ENCODE peak calls at places on chromosomes 2 and 18, in seven cellular contexts. B is GM20000; P is activated CD4-positive, alpha-beta T cell treated with anti-CD3 and anti-CD28 coated beads, Interleukin-2, amount 10 ng/mL, durations not matched to agents 7 days and 5 days; Y is HCEC 1CT; I is NCI-H1930; A is H54; D is colonic mucosa. H is an unnamed sample.

GRCh38 chr18:4839639-4840038 is 357.4 kb downstream of the AKAIN1 start:
- DNase-seq in B (no peak), P (no peak), Y (no peak), I (no peak), A (no peak), D (no peak), H (no peak)

GRCh38 chr2:179551545-179552045 is 287.0 kb upstream of the SESTD1 start:
- DNase-seq in B (no peak), P (no peak), Y (no peak), I (no peak), A (no peak), D (no peak), H (no peak)

GRCh38 chr2:55518846-55519167 is 711 bp upstream of the CFAP36 start:
- DNase-seq in B (peak; percentile 25), P (peak; percentile 17), Y (no peak), I (no peak), A (no peak), D (no peak), H (peak; percentile 35)

GRCh38 chr18:75269140-75269676 is 58.6 kb downstream of the TSHZ1 start:
- DNase-seq in B (no peak), P (no peak), Y (no peak), I (no peak), A (no peak), D (no peak), H (no peak)

GRCh38 chr2:57842531-57842930 is 204.1 kb upstream of the VRK2 start:
- DNase-seq in B (no peak), P (no peak), Y (peak; percentile 86), I (no peak), A (no peak), D (no peak), H (peak; percentile 66)

GRCh38 chr2:15241208-15241607 is 319.9 kb downstream of the NBAS start:
- DNase-seq in B (no peak), P (no peak), Y (no peak), I (no peak), A (no peak), D (no peak), H (no peak)

GRCh38 chr2:127709336-127709735 is 8.0 kb downstream of the SFT2D3 start:
- DNase-seq in B (no peak), P (no peak), Y (no peak), I (no peak), A (no peak), D (no peak), H (no peak)

GRCh38 chr18:51185075-51185474 is 12.4 kb downstream of the MEX3C start:
- DNase-seq in B (no peak), P (no peak), Y (no peak), I (no peak), A (no peak), D (no peak), H (peak; percentile 41)

GRCh38 chr2:142580691-142581090 is 296.8 kb upstream of the KYNU start:
- DNase-seq in B (no peak), P (no peak), Y (no peak), I (no peak), A (no peak), D (no peak), H (no peak)

GRCh38 chr2:231680992-231681852 is 27.1 kb upstream of the PTMA start:
- DNase-seq in B (peak; percentile 98), P (no peak), Y (peak; percentile 83), I (peak; percentile 77), A (no peak), D (peak; percentile 81), H (peak; percentile 91)

GRCh38 chr2:112924855-112925254 is 13.9 kb downstream of the IL37 start:
- DNase-seq in B (no peak), P (no peak), Y (no peak), I (no peak), A (no peak), D (peak; percentile 76), H (no peak)

H was measured in ELR.